ENCODE peak calls at places on chromosomes 5 and 9, in nine cellular contexts. D, Q, W, N, H, R, E, V and S are unnamed samples.

GRCh38 chr9:15755660-15756059 is 202.8 kb downstream of the CCDC171 start:
- DNase-seq in D (no peak), Q (no peak), W (no peak), N (peak; percentile 4), H (no peak), R (no peak), E (no peak), V (no peak), S (no peak)

GRCh38 chr9:121545875-121546423 is 46.3 kb upstream of the GGTA1 start:
- DNase-seq in D (peak; percentile 64), Q (peak; percentile 98), W (peak; percentile 97), N (peak; percentile 94), H (peak; percentile 97), R (peak; percentile 93), E (peak; percentile 96), V (peak; percentile 92), S (peak; percentile 97)

GRCh38 chr5:52580921-52581320 is 206.8 kb upstream of the ITGA1 start:
- DNase-seq in D (no peak), Q (no peak), W (no peak), N (peak; percentile 27), H (no peak), R (no peak), E (no peak), V (no peak), S (no peak)

GRCh38 chr5:72417333-72418062 is 89.7 kb downstream of the ZNF366 start:
- DNase-seq in D (no peak), Q (no peak), W (no peak), N (no peak), H (no peak), R (no peak), E (no peak), V (no peak), S (no peak)

GRCh38 chr5:69502375-69503143 is 10.0 kb downstream of the OCLN start:
- DNase-seq in D (no peak), Q (no peak), W (no peak), N (peak; percentile 87), H (no peak), R (no peak), E (no peak), V (no peak), S (no peak)

GRCh38 chr5:28165116-28165515 is 1126.7 kb upstream of the CDH9 start:
- DNase-seq in D (no peak), Q (no peak), W (no peak), N (no peak), H (no peak), R (no peak), E (no peak), V (no peak), S (no peak)

GRCh38 chr5:94082405-94082804 is 341.0 kb upstream of the POU5F2 start:
- DNase-seq in D (no peak), Q (no peak), W (no peak), N (no peak), H (no peak), R (no peak), E (no peak), V (no peak), S (no peak)

GRCh38 chr5:159787837-159788236 is 128.4 kb upstream of the ADRA1B start:
- DNase-seq in D (no peak), Q (no peak), W (no peak), N (no peak), H (no peak), R (no peak), E (no peak), V (no peak), S (no peak)

GRCh38 chr9:135711881-135712280 is 9.9 kb downstream of the KCNT1 start:
- DNase-seq in D (no peak), Q (no peak), W (no peak), N (no peak), H (no peak), R (no peak), E (no peak), V (no peak), S (no peak)

GRCh38 chr9:135716045-135716444 is 14.1 kb downstream of the KCNT1 start:
- DNase-seq in D (no peak), Q (no peak), W (no peak), N (no peak), H (no peak), R (no peak), E (no peak), V (no peak), S (no peak)

GRCh38 chr9:135715056-135715595 is 13.1 kb downstream of the KCNT1 start:
- DNase-seq in D (no peak), Q (no peak), W (no peak), N (no peak), H (no peak), R (no peak), E (no peak), V (no peak), S (no peak)

GRCh38 chr9:135712571-135713295 is 10.7 kb downstream of the KCNT1 start:
- DNase-seq in D (no peak), Q (no peak), W (no peak), N (no peak), H (no peak), R (no peak), E (no peak), V (no peak), S (no peak)

DNA sequence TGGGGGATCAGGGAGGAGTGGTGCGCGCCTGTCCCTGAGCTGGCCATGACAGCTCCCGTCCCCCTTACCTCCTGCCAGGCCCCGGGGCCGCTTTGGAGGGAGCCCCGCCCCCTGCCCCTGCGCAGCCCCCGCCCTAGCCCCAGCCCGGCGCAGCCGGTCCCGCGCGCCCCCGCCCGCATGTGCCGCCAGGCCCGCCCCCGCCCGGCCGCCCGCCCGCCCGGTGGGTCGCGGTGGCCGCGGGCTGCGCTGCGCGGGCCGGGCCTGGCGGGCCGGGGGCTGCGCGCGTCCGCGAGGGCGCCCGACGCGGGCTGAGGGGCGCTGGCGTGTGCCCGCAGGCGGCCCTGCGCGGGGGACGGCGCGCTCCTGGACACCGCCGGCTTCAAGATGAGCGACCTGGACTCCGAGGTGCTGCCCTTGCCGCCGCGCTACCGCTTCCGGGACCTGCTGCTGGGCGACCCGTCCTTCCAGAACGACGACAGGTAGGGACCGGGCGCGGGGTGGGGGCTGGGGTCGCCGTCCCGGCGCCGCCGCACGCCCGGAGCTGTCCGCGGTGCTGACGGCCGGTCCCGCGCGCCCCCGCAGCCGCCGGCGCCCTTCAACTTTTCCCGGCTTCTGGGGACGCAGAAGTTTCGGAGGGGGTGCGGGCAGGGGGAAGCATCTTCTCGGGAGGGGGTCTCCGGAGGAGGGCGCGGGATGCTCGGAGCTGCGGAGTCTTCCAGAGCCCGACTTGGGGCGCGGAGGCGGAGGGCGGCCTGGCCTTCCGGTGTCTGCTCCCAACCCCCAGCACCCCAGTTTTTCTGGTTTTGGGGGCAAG is 12.5 kb downstream of the KCNT1 start:
- DNase-seq in D (no peak), Q (peak; percentile 73), W (no peak), N (no peak), H (no peak), R (no peak), E (no peak), V (no peak), S (no peak)
- H3K4me3 ChIP-seq in D (no peak overlapping the region), Q (peak overlapping the region; percentile 18), W (no peak overlapping the region), N (no peak overlapping the region), H (no peak overlapping the region), R (no peak overlapping the region), E (no peak overlapping the region), V (no peak overlapping the region), S (no peak overlapping the region)

GRCh38 chr9:131546336-131547084 is 1.2 kb downstream of the PRRT1B start:
- DNase-seq in D (no peak), Q (peak; percentile 24), W (no peak), N (peak; percentile 12), H (no peak), R (no peak), E (no peak), V (no peak), S (no peak)

GRCh38 chr9:131545786-131546335 is 538 bp downstream of the PRRT1B start:
- DNase-seq in D (no peak), Q (no peak), W (no peak), N (no peak), H (no peak), R (no peak), E (no peak), V (no peak), S (no peak)

GRCh38 chr9:131539223-131539923 is 6.0 kb upstream of the PRRT1B start:
- DNase-seq in D (peak; percentile 44), Q (no peak), W (no peak), N (no peak), H (no peak), R (no peak), E (no peak), V (no peak), S (no peak)

GRCh38 chr9:131543141-131543540 is 2.2 kb upstream of the PRRT1B start:
- DNase-seq in D (no peak), Q (no peak), W (no peak), N (no peak), H (no peak), R (no peak), E (no peak), V (no peak), S (no peak)

DNA sequence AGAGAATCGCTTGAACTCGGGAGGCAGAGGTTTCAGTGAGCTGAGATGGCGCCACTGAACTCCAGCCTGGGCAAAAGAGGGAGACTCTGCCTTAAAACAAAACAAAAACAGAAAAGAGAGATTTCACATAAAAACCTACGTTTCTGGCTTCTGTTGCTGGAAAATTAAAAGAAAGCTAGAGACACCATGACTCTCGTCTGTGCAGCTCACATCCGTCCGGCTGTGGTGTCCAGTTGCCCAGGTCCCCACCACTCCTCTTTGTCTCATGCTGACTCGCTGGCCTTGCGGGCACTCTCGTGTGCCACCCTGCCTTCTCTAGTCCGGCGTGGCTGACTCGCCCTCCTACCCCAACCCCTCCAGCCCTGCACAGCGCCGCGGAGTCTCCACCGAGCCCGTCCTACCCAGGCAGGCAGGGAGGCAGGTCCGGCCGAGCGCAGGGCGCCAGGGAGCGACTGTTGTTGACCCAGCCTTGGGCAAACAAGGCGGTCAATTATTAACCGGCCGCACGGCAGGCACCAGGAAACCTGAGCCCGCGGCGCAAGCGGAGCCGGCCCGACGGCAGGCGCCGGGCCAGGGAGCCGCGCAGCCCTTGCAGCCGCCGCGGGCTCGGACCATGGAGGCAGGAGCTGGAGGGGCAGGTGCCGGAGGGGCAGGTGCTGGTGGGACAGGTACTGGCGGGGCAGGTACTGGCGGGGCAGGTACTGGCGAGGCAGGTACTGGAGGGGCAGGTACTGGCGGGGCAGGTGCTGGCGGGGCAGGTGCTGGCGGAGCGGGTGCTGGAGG is at the start of gene PRRT1B:
- DNase-seq in D (no peak), Q (no peak), W (no peak), N (no peak), H (no peak), R (no peak), E (no peak), V (no peak), S (no peak)
- TF ChIP-seq CTCF in D (no peak), Q (no peak), W (no peak), N (no peak), H (no peak), R (no peak), E (no peak), V (no peak), S (no peak)

GRCh38 chr5:14757853-14758252 is 93.3 kb downstream of the OTULIN start:
- DNase-seq in D (no peak), Q (no peak), W (no peak), N (no peak), H (no peak), R (no peak), E (no peak), V (no peak), S (no peak)
- H3K4me1 ChIP-seq in D (no peaks in the 10 kb centered on the region), Q (no peaks in the 10 kb centered on the region), W (no peaks in the 10 kb centered on the region), N (no peaks in the 10 kb centered on the region), H (peaks cover 24% of the 10 kb centered on the region), R (no peaks in the 10 kb centered on the region), E (no peaks in the 10 kb centered on the region), V (peaks cover 71% of the 10 kb centered on the region), S (peaks cover 71% of the 10 kb centered on the region)

GRCh38 chr5:139707445-139708003 is 59.4 kb downstream of the CXXC5 start:
- DNase-seq in D (peak; percentile 37), Q (no peak), W (no peak), N (no peak), H (no peak), R (no peak), E (no peak), V (no peak), S (no peak)

GRCh38 chr5:139710370-139711066 is 62.4 kb downstream of the CXXC5 start:
- DNase-seq in D (peak; percentile 82), Q (peak; percentile 63), W (peak; percentile 88), N (peak; percentile 39), H (no peak), R (no peak), E (peak; percentile 56), V (no peak), S (peak; percentile 48)

GRCh38 chr5:139709587-139710369 is 61.6 kb downstream of the CXXC5 start:
- DNase-seq in D (peak; percentile 97), Q (no peak), W (no peak), N (no peak), H (no peak), R (no peak), E (no peak), V (no peak), S (peak; percentile 75)

GRCh38 chr5:139708434-139708849 is 60.3 kb downstream of the CXXC5 start:
- DNase-seq in D (peak; percentile 29), Q (no peak), W (no peak), N (no peak), H (no peak), R (no peak), E (no peak), V (no peak), S (no peak)

GRCh38 chr5:139708877-139709586 is 60.9 kb downstream of the CXXC5 start:
- DNase-seq in D (no peak), Q (peak; percentile 50), W (peak; percentile 91), N (peak; percentile 28), H (no peak), R (no peak), E (peak; percentile 73), V (no peak), S (peak; percentile 78)
- H3K4me3 ChIP-seq in D (no peak overlapping the region), Q (peak overlapping the region; percentile 2), W (peak overlapping the region; percentile 46), N (no peak overlapping the region), H (peak overlapping the region; percentile 60), R (peak overlapping the region; percentile 13), E (peak overlapping the region; percentile 11), V (peak overlapping the region; percentile 38), S (no peak overlapping the region)